ENCODE peak calls at places on chromosomes 1 and 21, in six cellular contexts. Z is PC-3, A is right atrium auricular region, R is RWPE2, O is IMR-90, N is lower lobe of right lung. S is an unnamed sample.

GRCh38 chr1:211699059-211699458 is 23.6 kb upstream of the NEK2 start:
- DNase-seq in R (no peak), A (no peak), Z (no peak), O (no peak), N (no peak), S (no peak)

GRCh38 chr1:53410691-53411090 is 48.5 kb upstream of the DMRTB1 start:
- DNase-seq in A (no peak), R (no peak), O (no peak), N (no peak), Z (no peak), S (no peak)

GRCh38 chr1:6580119-6580587 is 359 bp downstream of the ZBTB48 start:
- DNase-seq in N (no peak), R (no peak), A (no peak), Z (no peak), O (no peak), S (peak; percentile 20)

GRCh38 chr1:230104395-230105244 is 37.6 kb downstream of the GALNT2 start:
- DNase-seq in O (peak; percentile 100), A (peak; percentile 99), Z (peak; percentile 100), N (peak; percentile 97), R (peak; percentile 89), S (peak; percentile 98)

GRCh38 chr1:156815307-156815826 is 1.3 kb downstream of the SH2D2A start:
- DNase-seq in A (peak; percentile 85), O (peak; percentile 90), Z (peak; percentile 69), N (no peak), R (no peak), S (peak; percentile 36)

GRCh38 chr1:209433649-209434031 is 149.9 kb upstream of the CAMK1G start:
- DNase-seq in A (no peak), N (no peak), O (no peak), Z (peak; percentile 88), R (no peak), S (peak; percentile 84)

GRCh38 chr1:87224209-87224608 is 104.5 kb upstream of the LMO4 start:
- DNase-seq in R (no peak), A (no peak), O (peak; percentile 100), N (no peak), Z (peak; percentile 96), S (peak; percentile 74)

GRCh38 chr1:60388092-60388987 is 314.8 kb upstream of the C1orf87 start:
- DNase-seq in N (no peak), O (no peak), Z (peak; percentile 23), R (no peak), A (no peak), S (no peak)

GRCh38 chr1:46457178-46457577 is 32.5 kb upstream of the DMBX1 start:
- DNase-seq in N (no peak), A (no peak), R (no peak), Z (no peak), O (no peak), S (no peak)

GRCh38 chr1:13836136-13836535 is 136.1 kb downstream of the PRDM2 start:
- DNase-seq in R (no peak), A (no peak), O (no peak), Z (no peak), N (no peak), S (no peak)

GRCh38 chr1:242462867-242463266 is 61.6 kb downstream of the PLD5 start:
- DNase-seq in Z (no peak), N (no peak), O (no peak), A (no peak), R (no peak), S (no peak)

DNA sequence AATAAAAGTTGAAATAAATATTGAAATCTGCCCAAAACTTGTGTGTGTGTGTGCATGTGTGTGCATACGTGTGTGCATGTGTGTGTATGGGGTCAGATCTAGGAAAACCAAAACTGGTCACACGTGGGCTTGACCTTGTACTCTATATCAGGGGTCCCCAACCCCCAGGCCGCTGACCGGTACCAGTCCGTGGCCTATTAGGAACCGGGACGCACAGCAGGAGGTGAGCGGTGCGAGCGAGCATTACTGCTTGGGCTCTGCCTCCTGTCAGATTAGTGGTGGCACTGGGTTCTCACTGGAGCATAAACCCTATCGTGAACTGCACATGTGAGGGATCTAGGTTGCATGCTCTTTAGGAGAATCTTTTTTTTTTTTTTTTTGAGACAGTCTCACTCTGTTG is 8.7 kb downstream of the DOP1B start:
- DNase-seq in R (no peak), Z (no peak), A (no peak), N (no peak), O (no peak), S (no peak)
- TF ChIP-seq CTCF in R (no peak), Z (no peak), A (no peak), N (no peak), O (no peak), S (no peak)

DNA sequence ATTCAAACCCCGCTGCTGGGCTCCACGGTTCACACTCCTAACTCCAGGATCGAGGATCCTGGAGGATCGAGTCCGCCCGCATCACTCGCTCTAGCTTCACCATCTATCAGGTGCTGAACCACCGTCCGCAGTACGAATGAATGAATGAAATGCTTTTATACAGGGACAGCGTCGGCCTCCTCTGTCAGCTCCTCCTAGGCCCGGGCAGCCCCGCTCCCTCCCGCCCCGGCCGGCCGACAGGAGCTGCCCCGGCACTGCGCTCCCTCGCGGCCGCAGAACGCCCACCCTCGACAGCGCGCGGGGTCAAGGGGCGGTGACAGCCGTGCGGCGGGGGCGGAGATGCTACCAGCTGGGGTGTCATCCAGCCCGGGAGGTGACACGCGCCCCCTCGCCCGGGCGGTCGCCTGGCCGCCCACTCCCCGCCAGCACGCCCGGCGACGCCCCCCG is 520 bp downstream of the ZBTB17 start:
- DNase-seq in Z (peak; percentile 33), R (no peak), N (peak; percentile 65), O (peak; percentile 58), A (no peak), S (peak; percentile 37)
- H3K27ac ChIP-seq in Z (no peak overlapping the region), R (peak overlapping the region; percentile 38), N (peak overlapping the region; percentile 79), O (peak overlapping the region; percentile 66), A (peak overlapping the region; percentile 84), S (peak overlapping the region; percentile 77)

GRCh38 chr1:25011966-25012625 is 82.0 kb upstream of the RUNX3 start:
- DNase-seq in R (no peak), Z (no peak), N (no peak), A (no peak), O (no peak), S (no peak)
- TF ChIP-seq CTCF in R (no peak), Z (no peak), N (no peak), A (no peak), O (no peak), S (no peak)

DNA sequence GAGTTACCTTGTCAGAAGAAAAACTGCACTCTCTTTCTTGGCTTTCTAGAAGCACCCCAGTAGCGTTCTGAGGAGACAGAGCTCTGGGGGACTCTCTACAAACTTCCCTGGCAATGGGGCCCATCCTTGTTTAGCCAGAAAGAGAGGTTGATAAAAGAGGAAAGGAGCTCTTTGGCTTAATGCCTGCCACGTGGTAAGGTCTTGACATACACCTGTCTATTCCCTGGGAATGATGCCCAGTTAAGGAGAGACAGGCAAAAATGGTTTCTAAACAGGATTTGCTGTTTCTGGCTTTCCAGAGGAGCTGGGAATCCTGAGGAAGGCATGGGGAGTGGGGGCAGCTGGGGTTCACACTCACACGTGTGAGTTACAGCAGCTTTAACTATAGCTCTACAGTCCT is 30.2 kb upstream of the IL20 start:
- DNase-seq in O (no peak), A (no peak), R (no peak), Z (no peak), N (no peak), S (no peak)
- H3K27ac ChIP-seq in O (no peak overlapping the region), A (no peak overlapping the region), R (no peak overlapping the region), Z (no peak overlapping the region), N (no peak overlapping the region), S (peak overlapping the region; percentile 29)

DNA sequence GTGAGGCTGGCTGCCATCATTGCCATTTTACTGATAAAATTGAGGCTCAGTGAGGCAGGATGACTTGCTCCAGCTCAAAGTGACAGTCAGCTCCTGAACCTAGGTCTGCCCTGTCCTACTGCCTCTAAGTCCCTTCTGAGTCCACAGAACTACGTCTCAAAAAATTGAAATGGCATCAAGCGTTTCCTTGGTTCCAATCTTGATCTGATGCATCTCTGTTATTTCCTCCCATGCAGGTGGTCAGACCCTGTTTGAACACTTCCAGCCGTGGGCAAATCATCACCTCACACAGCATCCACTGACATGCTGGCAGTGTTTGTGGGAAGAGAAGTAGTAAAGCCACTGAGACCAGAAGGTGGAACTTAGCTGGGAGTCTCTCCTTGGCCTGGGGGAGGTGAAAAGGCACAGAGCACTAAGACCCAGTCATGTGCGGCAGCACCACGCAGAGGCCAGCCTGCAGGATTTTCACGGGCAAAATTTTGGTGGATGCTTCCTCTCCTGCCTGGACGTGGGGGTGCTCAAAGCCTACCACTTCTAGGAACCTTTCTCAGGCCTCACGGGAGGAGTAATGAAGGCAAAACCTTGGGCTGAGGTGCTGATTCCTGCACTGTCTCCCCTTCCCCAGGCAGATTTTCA is 7.8 kb upstream of the CPLANE2 start:
- DNase-seq in O (no peak), R (no peak), A (no peak), Z (no peak), N (no peak), S (no peak)
- TF ChIP-seq CTCF in O (no peak), R (peak; percentile 66), A (no peak), Z (peak; percentile 6), N (no peak), S (peak; percentile 56)

GRCh38 chr1:27366411-27367159 is at the start of gene MAP3K6:
- DNase-seq in A (peak; percentile 95), Z (peak; percentile 85), N (peak; percentile 95), O (peak; percentile 59), R (peak; percentile 92), S (peak; percentile 88)
- H3K27ac ChIP-seq in A (peak within 1 kb of the TSS; percentile 99), Z (peak within 1 kb of the TSS; percentile 76), N (peak within 1 kb of the TSS; percentile 97), O (peak within 1 kb of the TSS; percentile 94), R (peak within 1 kb of the TSS; percentile 91), S (peak within 1 kb of the TSS; percentile 100)

DNA sequence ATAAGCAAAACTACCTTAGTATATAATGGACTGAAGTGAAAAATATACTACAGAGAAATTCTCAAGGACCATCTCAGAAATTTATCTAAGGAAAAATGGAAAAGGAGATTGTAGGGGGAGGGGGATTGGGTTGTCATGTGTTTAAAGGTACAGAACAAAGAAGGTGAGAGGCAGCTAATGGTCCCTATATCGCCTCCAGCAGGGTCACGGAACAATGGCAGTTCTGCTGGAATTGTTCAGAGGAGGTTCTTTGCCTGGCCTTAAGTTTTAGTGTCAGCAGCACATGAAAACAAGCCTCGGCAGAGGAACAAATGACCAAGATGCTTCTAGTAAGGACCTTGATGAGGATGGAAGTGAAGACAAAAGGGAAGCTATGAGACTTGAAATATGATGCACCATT is 42.0 kb upstream of the RGS2 start:
- DNase-seq in N (no peak), R (no peak), A (no peak), Z (no peak), O (no peak), S (no peak)
- TF ChIP-seq CTCF in N (no peak), R (no peak), A (no peak), Z (no peak), O (peak; percentile 2), S (no peak)

DNA sequence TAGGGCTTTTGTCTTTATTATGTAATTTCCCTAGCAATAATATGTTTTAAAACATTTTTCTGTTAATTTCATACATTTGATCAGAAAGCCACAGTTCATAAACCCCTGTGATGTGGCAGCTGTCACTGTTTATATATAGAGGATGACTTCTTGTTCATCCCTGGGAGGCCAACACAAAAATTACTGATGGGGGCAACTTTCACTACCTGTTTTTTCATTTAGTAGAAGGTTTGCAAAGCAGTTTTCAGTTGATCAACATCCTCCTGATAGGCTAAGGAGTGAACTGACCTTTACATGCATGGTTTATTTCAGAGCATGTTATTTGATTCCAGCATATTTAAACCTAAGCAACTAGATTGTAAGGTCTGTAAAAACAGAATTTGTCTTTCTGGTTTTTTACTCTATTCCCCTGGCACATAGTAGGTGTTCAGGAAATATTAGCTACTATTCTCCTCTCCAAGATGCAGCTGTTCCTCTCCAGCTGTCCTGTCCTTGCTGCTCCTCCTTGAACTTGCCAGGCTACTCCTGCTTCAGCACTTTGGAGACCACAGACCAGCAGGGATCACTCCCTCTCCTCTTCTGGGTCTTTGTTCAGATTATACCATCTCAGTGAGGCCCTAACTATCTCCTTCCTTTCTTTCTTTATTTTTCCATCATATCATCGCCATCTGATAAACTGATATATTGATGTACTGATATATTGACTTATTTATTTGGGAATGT is 54.7 kb downstream of the ROR1 start:
- DNase-seq in Z (no peak), R (no peak), N (no peak), A (no peak), O (no peak), S (no peak)
- H3K27ac ChIP-seq in Z (no peak overlapping the region), R (no peak overlapping the region), N (no peak overlapping the region), A (no peak overlapping the region), O (no peak overlapping the region), S (no peak overlapping the region)

S was measured in RWPE1.